ENCODE peak calls at places on chromosome 2, in six cellular contexts. K is fibroblast of lung, F is neural progenitor cell, B is IMR-90, I is PC-9, A is MM.1S. Q is an unnamed sample.
A peak's percentile ranks its signal among the peaks of the same experiment; 100 is the strongest.

GRCh38 chr2:233142355-233142897 is 82.3 kb downstream of the INPP5D start:
- DNase-seq in F (no peak), B (no peak), I (no peak), A (peak; percentile 67), K (no peak), Q (no peak)

GRCh38 chr2:53672881-53673522 is 94.6 kb upstream of the CHAC2 start:
- DNase-seq in A (no peak), F (no peak), K (peak; percentile 51), I (no peak), B (peak; percentile 52), Q (no peak)

GRCh38 chr2:127044977-127045654 is 61.8 kb downstream of the BIN1 start:
- DNase-seq in I (no peak), A (no peak), B (no peak), K (no peak), F (no peak), Q (no peak)

GRCh38 chr2:176390276-176390675 is 121.0 kb downstream of the MTX2 start:
- DNase-seq in K (peak; percentile 47), I (no peak), F (no peak), B (peak; percentile 12), A (no peak), Q (peak; percentile 9)

GRCh38 chr2:241507430-241508239 is 749 bp downstream of the STK25 start:
- DNase-seq in A (peak; percentile 21), I (peak; percentile 82), K (peak; percentile 37), F (peak; percentile 80), B (peak; percentile 33), Q (peak; percentile 84)

GRCh38 chr2:109089602-109090300 is 39.3 kb upstream of the SH3RF3 start:
- DNase-seq in F (no peak), B (peak; percentile 73), A (peak; percentile 51), K (peak; percentile 5), I (no peak), Q (no peak)

GRCh38 chr2:621303-622099 is 55.7 kb downstream of the TMEM18 start:
- DNase-seq in I (no peak), F (no peak), B (no peak), A (no peak), K (no peak), Q (no peak)

GRCh38 chr2:43387092-43388062 is 161.0 kb upstream of the ZFP36L2 start:
- DNase-seq in A (peak; percentile 73), F (no peak), I (no peak), B (peak; percentile 52), K (peak; percentile 60), Q (peak; percentile 49)

GRCh38 chr2:100142393-100142792 is at the start of gene AFF3:
- DNase-seq in I (no peak), F (no peak), K (no peak), A (peak; percentile 90), B (no peak), Q (no peak)

GRCh38 chr2:132448331-132448730 is 31.7 kb downstream of the GPR39 start:
- DNase-seq in F (peak; percentile 13), A (no peak), B (no peak), K (no peak), I (no peak), Q (peak; percentile 92)

GRCh38 chr2:40482091-40482490 is 30.2 kb upstream of the SLC8A1 start:
- DNase-seq in F (no peak), A (no peak), K (no peak), B (no peak), I (no peak), Q (no peak)

GRCh38 chr2:230181245-230181644 is 38.5 kb downstream of the SP110 start:
- DNase-seq in B (no peak), F (no peak), I (no peak), K (no peak), A (no peak), Q (no peak)

GRCh38 chr2:196703660-196704209 is 64.2 kb downstream of the CCDC150 start:
- DNase-seq in K (peak; percentile 68), A (no peak), I (no peak), F (no peak), B (peak; percentile 52), Q (no peak)

GRCh38 chr2:171208648-171209047 is 48.0 kb upstream of the TLK1 start:
- DNase-seq in F (no peak), A (no peak), B (no peak), K (no peak), I (no peak), Q (no peak)

GRCh38 chr2:7225848-7226247 is 308.6 kb downstream of the RNF144A start:
- DNase-seq in K (no peak), I (no peak), A (no peak), F (no peak), B (no peak), Q (no peak)

GRCh38 chr2:206981739-206982336 is 42.5 kb downstream of the CPO start:
- DNase-seq in A (peak; percentile 28), F (peak; percentile 75), B (peak; percentile 76), K (peak; percentile 63), I (peak; percentile 56), Q (peak; percentile 75)

GRCh38 chr2:29033172-29033571 is 41.2 kb downstream of the PCARE start:
- DNase-seq in I (peak; percentile 63), B (peak; percentile 22), K (peak; percentile 75), A (no peak), F (peak; percentile 57), Q (no peak)

GRCh38 chr2:10019174-10019971 is 24.0 kb upstream of the KLF11 start:
- DNase-seq in I (no peak), A (no peak), K (no peak), F (no peak), B (peak; percentile 37), Q (no peak)

GRCh38 chr2:70995227-70995729 is 605 bp upstream of the TEX261 start:
- DNase-seq in A (peak; percentile 82), I (peak; percentile 34), F (peak; percentile 68), B (peak; percentile 17), K (peak; percentile 31), Q (peak; percentile 56)

GRCh38 chr2:45892236-45892701 is 240.8 kb downstream of the PRKCE start:
- DNase-seq in A (no peak), F (no peak), B (no peak), K (peak; percentile 34), I (no peak), Q (peak; percentile 32)

GRCh38 chr2:46420945-46421344 is 58.4 kb upstream of the TMEM247 start:
- DNase-seq in F (no peak), A (no peak), I (no peak), K (no peak), B (no peak), Q (no peak)

GRCh38 chr2:189018636-189019035 is 44.5 kb downstream of the COL3A1 start:
- DNase-seq in A (no peak), K (peak; percentile 55), I (no peak), F (no peak), B (peak; percentile 60), Q (no peak)

GRCh38 chr2:65366595-65367125 is 65.7 kb downstream of the SPRED2 start:
- DNase-seq in A (no peak), K (peak; percentile 97), B (peak; percentile 98), I (peak; percentile 57), F (no peak), Q (peak; percentile 92)
- H3K4me1 ChIP-seq in A (peaks cover 23% of the 10 kb centered on the region), K (peaks cover 28% of the 10 kb centered on the region), B (peaks cover 21% of the 10 kb centered on the region), I (peaks cover 49% of the 10 kb centered on the region), F (peaks cover 34% of the 10 kb centered on the region), Q (peaks cover 11% of the 10 kb centered on the region)

GRCh38 chr2:143758629-143759330 is 629.6 kb downstream of the ARHGAP15 start:
- DNase-seq in B (peak; percentile 23), K (peak; percentile 29), I (peak; percentile 17), F (no peak), A (no peak), Q (no peak)

GRCh38 chr2:143759455-143759854 is 630.2 kb downstream of the ARHGAP15 start:
- DNase-seq in K (no peak), F (peak; percentile 61), A (no peak), I (no peak), B (no peak), Q (no peak)

GRCh38 chr2:143754732-143755131 is 625.5 kb downstream of the ARHGAP15 start:
- DNase-seq in A (no peak), F (no peak), I (no peak), B (no peak), K (no peak), Q (no peak)
- TF ChIP-seq CTCF in A (no peak), F (no peak), I (no peak), B (no peak), K (no peak), Q (no peak)

GRCh38 chr2:65061910-65062339 is 5.7 kb downstream of the CEP68 start:
- DNase-seq in F (no peak), A (no peak), B (no peak), K (no peak), I (no peak), Q (no peak)

GRCh38 chr2:65067806-65068553 is 11.8 kb downstream of the CEP68 start:
- DNase-seq in I (no peak), B (no peak), A (no peak), F (no peak), K (no peak), Q (no peak)

GRCh38 chr2:65063426-65063825 is 7.2 kb downstream of the CEP68 start:
- DNase-seq in B (no peak), I (no peak), K (no peak), F (no peak), A (no peak), Q (no peak)

GRCh38 chr2:65062843-65063242 is 6.6 kb downstream of the CEP68 start:
- DNase-seq in K (peak; percentile 14), B (peak; percentile 45), I (no peak), A (no peak), F (no peak), Q (no peak)

DNA sequence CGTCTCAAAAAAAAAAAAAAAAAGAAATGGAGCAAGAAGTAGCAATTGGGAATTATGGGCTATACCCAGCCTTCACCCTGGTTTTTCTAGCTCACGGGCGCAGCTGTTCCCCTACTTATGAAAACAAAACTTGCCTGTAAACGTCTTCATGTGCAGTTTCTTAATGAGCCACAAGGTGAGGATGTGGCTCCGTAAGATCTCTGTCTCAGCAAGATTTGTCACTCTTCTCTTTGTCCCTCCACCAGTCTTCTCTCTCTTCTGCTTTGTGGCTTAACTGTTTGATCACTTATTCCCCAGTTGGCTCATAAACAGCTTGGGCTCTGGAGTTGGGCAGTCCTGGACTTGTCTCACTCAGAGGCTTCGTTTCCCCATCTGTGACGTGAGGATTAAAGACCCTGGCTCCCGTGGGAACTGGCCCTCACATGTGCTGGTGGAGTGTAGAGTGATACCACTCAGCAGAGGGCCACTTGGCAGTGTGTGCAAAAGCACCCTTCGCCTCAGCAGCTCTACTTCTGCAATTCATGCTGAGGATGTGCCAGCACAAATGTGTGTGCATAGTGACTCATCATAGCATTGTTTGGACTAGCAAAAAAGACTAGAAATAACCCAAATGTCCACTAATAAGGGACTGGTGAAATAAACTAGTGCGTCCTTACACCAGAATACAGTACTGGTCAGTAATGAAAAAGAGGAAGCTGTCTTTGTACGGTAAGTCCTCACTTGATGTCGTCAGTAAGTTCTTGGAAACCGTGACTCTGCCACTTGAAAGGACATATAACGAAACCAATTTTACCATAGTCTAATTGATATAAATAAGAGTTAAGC is 8.7 kb downstream of the CEP68 start:
- DNase-seq in B (peak; percentile 96), F (peak; percentile 55), I (peak; percentile 22), K (peak; percentile 92), A (peak; percentile 83), Q (peak; percentile 92)
- H3K4me3 ChIP-seq in B (no peak overlapping the region), F (no peak overlapping the region), I (no peak overlapping the region), K (peak overlapping the region; percentile 18), A (no peak overlapping the region), Q (no peak overlapping the region)

DNA sequence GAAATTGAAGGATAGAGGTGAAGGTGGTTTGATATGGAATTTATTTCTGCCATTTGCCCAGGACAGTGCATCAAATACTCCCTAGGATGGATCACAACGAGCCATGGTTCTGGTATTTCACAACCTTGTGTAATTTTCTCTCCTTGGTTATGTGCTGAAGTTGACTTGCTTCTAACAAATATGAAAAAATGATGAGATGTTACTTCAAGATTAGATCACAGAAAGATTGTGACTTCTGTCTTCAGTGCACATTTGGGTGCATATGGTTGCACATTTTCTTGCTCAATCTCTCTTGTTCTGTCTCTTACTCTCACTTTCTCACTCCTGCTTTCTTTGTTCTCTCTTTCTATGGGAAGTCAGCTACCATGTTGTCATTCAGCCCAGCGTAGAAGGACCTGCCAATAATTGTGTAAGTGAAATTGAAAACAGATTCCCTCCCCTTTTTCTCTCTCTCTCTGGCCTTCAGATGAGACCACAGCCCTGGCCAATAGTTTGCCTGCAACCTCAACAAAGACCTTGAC is 104.6 kb upstream of the RMDN2 start:
- DNase-seq in F (no peak), B (no peak), A (no peak), I (no peak), K (no peak), Q (no peak)
- H3K4me1 ChIP-seq in F (no peaks in the 10 kb centered on the region), B (peaks cover 9% of the 10 kb centered on the region), A (peaks cover 3% of the 10 kb centered on the region), I (no peaks in the 10 kb centered on the region), K (peaks cover 6% of the 10 kb centered on the region), Q (no peaks in the 10 kb centered on the region)

Q was measured in cardiac muscle cell.